ENCODE peak calls at places on chromosomes 6 and 20, in six cellular contexts. One of them, this sample, is unnamed.

GRCh38 chr6:5517781-5518180 is 256.5 kb downstream of the FARS2 start:
- DNase-seq in GM06990: no peak
- DNase-seq in PC-9: no peak
- DNase-seq in upper lobe of right lung: no peak
- DNase-seq in heart right ventricle: no peak
- DNase-seq in A549: no peak
- DNase-seq in this sample: no peak

GRCh38 chr6:34383651-34384304 is 8.7 kb downstream of the NUDT3 start:
- DNase-seq in GM06990: no peak
- DNase-seq in PC-9: no peak
- DNase-seq in upper lobe of right lung: no peak
- DNase-seq in heart right ventricle: no peak
- DNase-seq in A549: no peak
- DNase-seq in this sample: no peak

GRCh38 chr20:49757597-49757996 is 43.9 kb upstream of the B4GALT5 start:
- DNase-seq in GM06990: no peak
- DNase-seq in PC-9: no peak
- DNase-seq in upper lobe of right lung: no peak
- DNase-seq in heart right ventricle: no peak
- DNase-seq in A549: no peak
- DNase-seq in this sample: no peak

GRCh38 chr6:11685411-11686093 is 93.1 kb downstream of the ADTRP start:
- DNase-seq in GM06990: no peak
- DNase-seq in PC-9: peak
- DNase-seq in upper lobe of right lung: no peak
- DNase-seq in heart right ventricle: no peak
- DNase-seq in A549: peak
- DNase-seq in this sample: no peak

GRCh38 chr20:33602826-33603590 is 59.1 kb upstream of the C20orf144 start:
- DNase-seq in GM06990: peak
- DNase-seq in PC-9: no peak
- DNase-seq in upper lobe of right lung: no peak
- DNase-seq in heart right ventricle: no peak
- DNase-seq in A549: no peak
- DNase-seq in this sample: no peak

GRCh38 chr20:11492846-11493245 is 424.8 kb upstream of the BTBD3 start:
- DNase-seq in GM06990: no peak
- DNase-seq in PC-9: no peak
- DNase-seq in upper lobe of right lung: no peak
- DNase-seq in heart right ventricle: no peak
- DNase-seq in A549: no peak
- DNase-seq in this sample: no peak

GRCh38 chr20:19964289-19965263 is 52.6 kb upstream of the NAA20 start:
- DNase-seq in GM06990: no peak
- DNase-seq in PC-9: peak
- DNase-seq in upper lobe of right lung: no peak
- DNase-seq in heart right ventricle: no peak
- DNase-seq in A549: peak
- DNase-seq in this sample: no peak

GRCh38 chr20:8616792-8617191 is 452.1 kb upstream of the PLCB4 start:
- DNase-seq in GM06990: no peak
- DNase-seq in PC-9: no peak
- DNase-seq in upper lobe of right lung: no peak
- DNase-seq in heart right ventricle: no peak
- DNase-seq in A549: no peak
- DNase-seq in this sample: no peak

GRCh38 chr6:29647927-29648642 is 8.8 kb upstream of the MOG start:
- DNase-seq in GM06990: no peak
- DNase-seq in PC-9: peak
- DNase-seq in upper lobe of right lung: no peak
- DNase-seq in heart right ventricle: no peak
- DNase-seq in A549: peak
- DNase-seq in this sample: no peak

GRCh38 chr6:158521759-158522158 is 38.1 kb upstream of the TMEM181 start:
- DNase-seq in GM06990: no peak
- DNase-seq in PC-9: no peak
- DNase-seq in upper lobe of right lung: peak
- DNase-seq in heart right ventricle: no peak
- DNase-seq in A549: no peak
- DNase-seq in this sample: no peak

GRCh38 chr20:35560105-35560511 is 18.2 kb downstream of the ERGIC3 start:
- DNase-seq in GM06990: no peak
- DNase-seq in PC-9: peak
- DNase-seq in upper lobe of right lung: peak
- DNase-seq in heart right ventricle: no peak
- DNase-seq in A549: no peak
- DNase-seq in this sample: no peak

GRCh38 chr6:78489874-78490273 is 377.5 kb upstream of the IRAK1BP1 start:
- DNase-seq in GM06990: no peak
- DNase-seq in PC-9: no peak
- DNase-seq in upper lobe of right lung: no peak
- DNase-seq in heart right ventricle: no peak
- DNase-seq in A549: no peak
- DNase-seq in this sample: no peak

GRCh38 chr6:79617521-79617941 is 13.6 kb upstream of the SH3BGRL2 start:
- DNase-seq in GM06990: no peak
- DNase-seq in PC-9: peak
- DNase-seq in upper lobe of right lung: no peak
- DNase-seq in heart right ventricle: no peak
- DNase-seq in A549: no peak
- DNase-seq in this sample: no peak

GRCh38 chr6:57268294-57268640 is 46.2 kb upstream of the RAB23 start:
- DNase-seq in GM06990: no peak
- DNase-seq in PC-9: no peak
- DNase-seq in upper lobe of right lung: no peak
- DNase-seq in heart right ventricle: no peak
- DNase-seq in A549: no peak
- DNase-seq in this sample: no peak

GRCh38 chr6:46015119-46015968 is at the start of gene CLIC5:
- DNase-seq in GM06990: peak
- DNase-seq in PC-9: no peak
- DNase-seq in upper lobe of right lung: peak
- DNase-seq in heart right ventricle: peak
- DNase-seq in A549: peak
- DNase-seq in this sample: peak

GRCh38 chr6:141830530-141830929 is 302.2 kb upstream of the GJE1 start:
- DNase-seq in GM06990: no peak
- DNase-seq in PC-9: no peak
- DNase-seq in upper lobe of right lung: no peak
- DNase-seq in heart right ventricle: no peak
- DNase-seq in A549: no peak
- DNase-seq in this sample: no peak

GRCh38 chr20:5827098-5827853 is 77.1 kb downstream of the SHLD1 start:
- DNase-seq in GM06990: no peak
- DNase-seq in PC-9: no peak
- DNase-seq in upper lobe of right lung: no peak
- DNase-seq in heart right ventricle: peak
- DNase-seq in A549: no peak
- DNase-seq in this sample: no peak

GRCh38 chr20:5822569-5822968 is 72.4 kb downstream of the SHLD1 start:
- DNase-seq in GM06990: no peak
- DNase-seq in PC-9: no peak
- DNase-seq in upper lobe of right lung: no peak
- DNase-seq in heart right ventricle: no peak
- DNase-seq in A549: no peak
- DNase-seq in this sample: no peak

GRCh38 chr20:5821627-5822215 is 71.5 kb downstream of the SHLD1 start:
- DNase-seq in GM06990: no peak
- DNase-seq in PC-9: no peak
- DNase-seq in upper lobe of right lung: no peak
- DNase-seq in heart right ventricle: no peak
- DNase-seq in A549: no peak
- DNase-seq in this sample: no peak

GRCh38 chr20:5827861-5828260 is 77.7 kb downstream of the SHLD1 start:
- DNase-seq in GM06990: no peak
- DNase-seq in PC-9: no peak
- DNase-seq in upper lobe of right lung: no peak
- DNase-seq in heart right ventricle: no peak
- DNase-seq in A549: no peak
- DNase-seq in this sample: no peak

GRCh38 chr20:5825136-5825719 is 75.0 kb downstream of the SHLD1 start:
- DNase-seq in GM06990: no peak
- DNase-seq in PC-9: no peak
- DNase-seq in upper lobe of right lung: no peak
- DNase-seq in heart right ventricle: no peak
- DNase-seq in A549: no peak
- DNase-seq in this sample: no peak
- TF ChIP-seq CTCF in GM06990: no peak
- TF ChIP-seq CTCF in PC-9: no peak
- TF ChIP-seq CTCF in upper lobe of right lung: no peak
- TF ChIP-seq CTCF in heart right ventricle: no peak
- TF ChIP-seq CTCF in A549: no peak
- TF ChIP-seq CTCF in this sample: no peak

DNA sequence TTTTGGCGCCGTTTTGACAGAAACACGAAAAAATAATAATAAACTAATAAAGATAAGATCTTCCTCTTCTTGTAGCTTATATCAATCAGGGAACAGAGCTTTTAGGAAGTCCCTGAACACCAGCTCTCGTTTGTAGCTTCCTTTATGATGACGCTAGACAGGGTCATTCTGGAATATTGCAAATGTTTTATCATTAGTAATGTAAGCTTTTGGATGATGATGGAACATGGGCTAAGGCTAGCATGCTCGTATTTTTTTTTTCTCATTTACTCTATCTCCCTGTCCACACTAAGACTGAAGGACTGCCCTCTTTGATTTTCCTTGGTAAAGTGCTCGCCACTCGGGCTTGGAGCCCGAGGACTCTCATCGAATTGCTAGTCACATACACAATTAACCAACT is 22.1 kb upstream of the POM121L2 start:
- DNase-seq in GM06990: no peak
- DNase-seq in PC-9: no peak
- DNase-seq in upper lobe of right lung: no peak
- DNase-seq in heart right ventricle: no peak
- DNase-seq in A549: no peak
- DNase-seq in this sample: no peak
- H3K4me3 ChIP-seq in GM06990: no peak
- H3K4me3 ChIP-seq in PC-9: peak
- H3K4me3 ChIP-seq in upper lobe of right lung: no peak
- H3K4me3 ChIP-seq in heart right ventricle: no peak
- H3K4me3 ChIP-seq in A549: peak
- H3K4me3 ChIP-seq in this sample: no peak

GRCh38 chr6:135144678-135145508 is 36.2 kb upstream of the MYB start:
- DNase-seq in GM06990: no peak
- DNase-seq in PC-9: no peak
- DNase-seq in upper lobe of right lung: no peak
- DNase-seq in heart right ventricle: no peak
- DNase-seq in A549: no peak
- DNase-seq in this sample: no peak
- TF ChIP-seq CTCF in GM06990: peak
- TF ChIP-seq CTCF in PC-9: peak
- TF ChIP-seq CTCF in upper lobe of right lung: peak
- TF ChIP-seq CTCF in heart right ventricle: peak
- TF ChIP-seq CTCF in A549: peak
- TF ChIP-seq CTCF in this sample: peak

GRCh38 chr6:28537509-28538140 is 11.9 kb downstream of the GPX5 start:
- DNase-seq in GM06990: peak
- DNase-seq in PC-9: no peak
- DNase-seq in upper lobe of right lung: no peak
- DNase-seq in heart right ventricle: no peak
- DNase-seq in A549: no peak
- DNase-seq in this sample: no peak
- H3K4me3 ChIP-seq in GM06990: no peak
- H3K4me3 ChIP-seq in PC-9: no peak
- H3K4me3 ChIP-seq in upper lobe of right lung: no peak
- H3K4me3 ChIP-seq in heart right ventricle: no peak
- H3K4me3 ChIP-seq in A549: peak
- H3K4me3 ChIP-seq in this sample: no peak

GRCh38 chr20:44222969-44223368 is 12.4 kb upstream of the OSER1 start:
- DNase-seq in GM06990: no peak
- DNase-seq in PC-9: no peak
- DNase-seq in upper lobe of right lung: no peak
- DNase-seq in heart right ventricle: no peak
- DNase-seq in A549: no peak
- DNase-seq in this sample: no peak
- TF ChIP-seq CTCF in GM06990: no peak
- TF ChIP-seq CTCF in PC-9: no peak
- TF ChIP-seq CTCF in upper lobe of right lung: no peak
- TF ChIP-seq CTCF in heart right ventricle: no peak
- TF ChIP-seq CTCF in A549: no peak
- TF ChIP-seq CTCF in this sample: no peak

DNA sequence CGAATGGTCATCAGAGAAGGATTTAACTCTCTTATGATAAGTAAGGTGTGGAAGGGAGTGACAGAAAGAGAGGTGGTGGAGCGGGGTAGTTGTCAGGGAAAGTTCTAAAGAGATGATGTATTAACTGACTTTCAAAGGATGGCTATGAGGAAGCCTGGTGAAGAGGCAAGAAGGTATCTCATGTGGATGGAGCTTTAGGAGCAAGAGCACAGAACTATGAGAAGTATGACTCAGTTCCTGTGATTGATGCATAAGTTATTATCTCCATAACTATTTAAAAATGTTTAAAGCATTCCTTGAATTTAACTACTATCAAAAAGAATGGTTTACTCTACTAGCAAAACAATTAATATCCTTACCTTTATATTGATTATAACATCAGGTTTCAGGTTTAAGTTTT is 28.8 kb downstream of the AK9 start:
- DNase-seq in GM06990: no peak
- DNase-seq in PC-9: no peak
- DNase-seq in upper lobe of right lung: no peak
- DNase-seq in heart right ventricle: no peak
- DNase-seq in A549: no peak
- DNase-seq in this sample: no peak
- H3K4me3 ChIP-seq in GM06990: no peak
- H3K4me3 ChIP-seq in PC-9: no peak
- H3K4me3 ChIP-seq in upper lobe of right lung: no peak
- H3K4me3 ChIP-seq in heart right ventricle: no peak
- H3K4me3 ChIP-seq in A549: no peak
- H3K4me3 ChIP-seq in this sample: no peak

GRCh38 chr6:167501831-167502385 is 177.0 kb downstream of the TTLL2 start:
- DNase-seq in GM06990: no peak
- DNase-seq in PC-9: no peak
- DNase-seq in upper lobe of right lung: no peak
- DNase-seq in heart right ventricle: no peak
- DNase-seq in A549: peak
- DNase-seq in this sample: peak
- TF ChIP-seq CTCF in GM06990: peak
- TF ChIP-seq CTCF in PC-9: peak
- TF ChIP-seq CTCF in upper lobe of right lung: peak
- TF ChIP-seq CTCF in heart right ventricle: peak
- TF ChIP-seq CTCF in A549: peak
- TF ChIP-seq CTCF in this sample: peak

GRCh38 chr20:6048391-6048790 is 5.5 kb downstream of the LRRN4 start:
- DNase-seq in GM06990: no peak
- DNase-seq in PC-9: no peak
- DNase-seq in upper lobe of right lung: no peak
- DNase-seq in heart right ventricle: no peak
- DNase-seq in A549: no peak
- DNase-seq in this sample: no peak

GRCh38 chr20:6055161-6055783 is 1.4 kb upstream of the LRRN4 start:
- DNase-seq in GM06990: no peak
- DNase-seq in PC-9: no peak
- DNase-seq in upper lobe of right lung: no peak
- DNase-seq in heart right ventricle: no peak
- DNase-seq in A549: no peak
- DNase-seq in this sample: no peak

GRCh38 chr20:6053776-6054688 is at the start of gene LRRN4:
- DNase-seq in GM06990: no peak
- DNase-seq in PC-9: peak
- DNase-seq in upper lobe of right lung: peak
- DNase-seq in heart right ventricle: no peak
- DNase-seq in A549: no peak
- DNase-seq in this sample: no peak

GRCh38 chr20:6053064-6053775 is 640 bp downstream of the LRRN4 start:
- DNase-seq in GM06990: no peak
- DNase-seq in PC-9: no peak
- DNase-seq in upper lobe of right lung: no peak
- DNase-seq in heart right ventricle: no peak
- DNase-seq in A549: no peak
- DNase-seq in this sample: no peak

GRCh38 chr20:6051505-6051904 is 2.4 kb downstream of the LRRN4 start:
- DNase-seq in GM06990: no peak
- DNase-seq in PC-9: no peak
- DNase-seq in upper lobe of right lung: no peak
- DNase-seq in heart right ventricle: no peak
- DNase-seq in A549: no peak
- DNase-seq in this sample: no peak
- H3K4me3 ChIP-seq in GM06990: no peak
- H3K4me3 ChIP-seq in PC-9: no peak
- H3K4me3 ChIP-seq in upper lobe of right lung: peak
- H3K4me3 ChIP-seq in heart right ventricle: no peak
- H3K4me3 ChIP-seq in A549: no peak
- H3K4me3 ChIP-seq in this sample: no peak